ENCODE peak calls at places on chromosomes 5 and 9, in eight cellular contexts. H is CD8-positive, alpha-beta T cell; Z is T1000; C is GM20000; T is stimulated activated CD4-positive, alpha-beta T cell treated with anti-CD3 and anti-CD28 coated beads, Interleukin-12 subunit alpha, Interleukin-12 subunit beta, amount 100 ng/mL, for 4 hours; D is AG09309; B is substantia nigra; G is Jurkat, Clone E6-1. F is an unnamed sample.

GRCh38 chr5:163963881-163964280 is 458.5 kb downstream of the MAT2B start:
- DNase-seq in H (no peak), Z (no peak), C (no peak), T (no peak), D (peak), B (no peak), G (no peak), F (no peak)

GRCh38 chr5:94508421-94509148 is 109.8 kb downstream of the KIAA0825 start:
- DNase-seq in H (no peak), Z (no peak), C (no peak), T (no peak), D (no peak), B (no peak), G (no peak), F (no peak)

GRCh38 chr9:129172816-129173215 is 5.2 kb downstream of the IER5L start:
- DNase-seq in H (no peak), Z (no peak), C (no peak), T (no peak), D (no peak), B (no peak), G (no peak), F (no peak)

GRCh38 chr9:74334308-74334707 is 162.8 kb upstream of the RORB start:
- DNase-seq in H (no peak), Z (no peak), C (no peak), T (no peak), D (no peak), B (no peak), G (no peak), F (no peak)

GRCh38 chr9:133045132-133045531 is 14.3 kb downstream of the GTF3C5 start:
- DNase-seq in H (no peak), Z (no peak), C (no peak), T (no peak), D (no peak), B (no peak), G (no peak), F (no peak)

GRCh38 chr9:115944166-115944948 is 209.2 kb upstream of the PAPPA start:
- DNase-seq in H (no peak), Z (peak), C (no peak), T (no peak), D (peak), B (no peak), G (no peak), F (no peak)

GRCh38 chr5:157215826-157216167 is 35.2 kb downstream of the ITK start:
- DNase-seq in H (no peak), Z (no peak), C (no peak), T (no peak), D (no peak), B (no peak), G (no peak), F (no peak)

GRCh38 chr5:72842816-72843215 is 26.4 kb downstream of the TNPO1 start:
- DNase-seq in H (no peak), Z (no peak), C (no peak), T (no peak), D (no peak), B (no peak), G (no peak), F (no peak)

GRCh38 chr5:154511984-154512383 is 34.0 kb upstream of the HAND1 start:
- DNase-seq in H (no peak), Z (no peak), C (no peak), T (no peak), D (no peak), B (no peak), G (no peak), F (no peak)

GRCh38 chr5:78526049-78526525 is 122.5 kb downstream of the LHFPL2 start:
- DNase-seq in H (no peak), Z (no peak), C (peak), T (no peak), D (no peak), B (no peak), G (no peak), F (no peak)

GRCh38 chr9:130143279-130143893 is 28.8 kb upstream of the NCS1 start:
- DNase-seq in H (no peak), Z (no peak), C (no peak), T (no peak), D (no peak), B (no peak), G (no peak), F (no peak)

GRCh38 chr5:178341091-178341960 is 108.7 kb upstream of the PHYKPL start:
- DNase-seq in H (no peak), Z (no peak), C (no peak), T (no peak), D (no peak), B (no peak), G (no peak), F (no peak)

GRCh38 chr5:133892774-133893173 is 75.7 kb downstream of the C5orf15 start:
- DNase-seq in H (no peak), Z (no peak), C (no peak), T (no peak), D (no peak), B (no peak), G (no peak), F (no peak)

GRCh38 chr5:179762781-179763176 is 30.2 kb downstream of the MAML1 start:
- DNase-seq in H (no peak), Z (no peak), C (no peak), T (no peak), D (no peak), B (no peak), G (no peak), F (no peak)

GRCh38 chr9:108103294-108103693 is 613.7 kb upstream of the KLF4 start:
- DNase-seq in H (no peak), Z (no peak), C (no peak), T (no peak), D (no peak), B (no peak), G (no peak), F (no peak)

GRCh38 chr5:178291969-178292825 is 59.6 kb upstream of the PHYKPL start:
- DNase-seq in H (no peak), Z (no peak), C (no peak), T (no peak), D (no peak), B (no peak), G (no peak), F (no peak)

GRCh38 chr9:125674981-125675973 is 31.7 kb downstream of the MAPKAP1 start:
- DNase-seq in H (no peak), Z (peak), C (no peak), T (no peak), D (peak), B (no peak), G (no peak), F (no peak)

GRCh38 chr9:86534572-86535258 is 180.5 kb upstream of the TUT7 start:
- DNase-seq in H (no peak), Z (no peak), C (no peak), T (no peak), D (peak), B (no peak), G (no peak), F (no peak)

GRCh38 chr9:110555971-110556370 is 23.6 kb downstream of the SVEP1 start:
- DNase-seq in H (no peak), Z (no peak), C (no peak), T (no peak), D (peak), B (no peak), G (no peak), F (no peak)

GRCh38 chr9:109269839-109270238 is 51.0 kb downstream of the EPB41L4B start:
- DNase-seq in H (no peak), Z (no peak), C (no peak), T (no peak), D (no peak), B (no peak), G (no peak), F (no peak)

GRCh38 chr9:34219421-34219820 is 40.6 kb downstream of the UBAP1 start:
- DNase-seq in H (no peak), Z (no peak), C (no peak), T (no peak), D (no peak), B (no peak), G (no peak), F (no peak)

GRCh38 chr9:35729101-35729500 is 2.9 kb downstream of the TLN1 start:
- DNase-seq in H (no peak), Z (no peak), C (no peak), T (no peak), D (no peak), B (no peak), G (no peak), F (no peak)

GRCh38 chr5:105392710-105393149 is 1830.1 kb upstream of the NUDT12 start:
- DNase-seq in H (no peak), Z (no peak), C (no peak), T (no peak), D (no peak), B (no peak), G (no peak), F (no peak)

GRCh38 chr9:89743576-89744254 is 138.9 kb downstream of the GADD45G start:
- DNase-seq in H (peak), Z (no peak), C (peak), T (peak), D (no peak), B (no peak), G (peak), F (peak)

GRCh38 chr5:109328626-109329025 is 81.1 kb downstream of the PJA2 start:
- DNase-seq in H (no peak), Z (no peak), C (no peak), T (no peak), D (no peak), B (no peak), G (no peak), F (no peak)

F was measured in MM.1S.